ENCODE peak calls at places on chromosome 15, in nine cellular contexts. L, T, E, O, X, H, Q, P and K are unnamed samples.

GRCh38 chr15:40093224-40093842 is 15.3 kb downstream of the BMF start:
- DNase-seq in T (no peak), Q (no peak), O (no peak), L (peak), H (no peak), X (no peak), E (no peak), P (no peak), K (peak)

GRCh38 chr15:89809093-89809786 is 5.4 kb downstream of the ANPEP start:
- DNase-seq in Q (no peak), O (no peak), E (no peak), T (no peak), P (peak), L (no peak), X (no peak), H (no peak), K (no peak)

GRCh38 chr15:100726070-100726420 is 123.7 kb downstream of the ASB7 start:
- DNase-seq in O (no peak), T (no peak), Q (no peak), E (no peak), P (no peak), X (no peak), L (no peak), H (no peak), K (no peak)

GRCh38 chr15:92158426-92158825 is 235.3 kb upstream of the ST8SIA2 start:
- DNase-seq in T (no peak), L (peak), O (no peak), H (no peak), P (no peak), Q (no peak), E (no peak), X (no peak), K (no peak)

GRCh38 chr15:67812232-67812631 is 13.1 kb upstream of the SKOR1 start:
- DNase-seq in Q (no peak), L (peak), O (no peak), P (no peak), E (no peak), X (no peak), H (no peak), T (no peak), K (no peak)

GRCh38 chr15:69595009-69595825 is 142.6 kb downstream of the RPLP1 start:
- DNase-seq in O (no peak), E (no peak), L (no peak), P (peak), H (peak), T (no peak), Q (no peak), X (no peak), K (no peak)

GRCh38 chr15:85793641-85794597 is 806 bp downstream of the KLHL25 start:
- DNase-seq in O (peak), E (no peak), T (peak), L (peak), X (peak), Q (no peak), P (peak), H (peak), K (peak)

GRCh38 chr15:65653341-65653740 is 31.6 kb downstream of the SLC24A1 start:
- DNase-seq in L (no peak), H (no peak), P (peak), T (no peak), Q (no peak), O (no peak), E (no peak), X (no peak), K (peak)

GRCh38 chr15:92197761-92198160 is 195.9 kb upstream of the ST8SIA2 start:
- DNase-seq in L (no peak), T (no peak), X (no peak), O (no peak), E (no peak), H (no peak), Q (no peak), P (no peak), K (no peak)

GRCh38 chr15:63948971-63949370 is 97.3 kb downstream of the DAPK2 start:
- DNase-seq in E (no peak), H (no peak), Q (no peak), O (no peak), L (no peak), P (no peak), T (no peak), X (no peak), K (peak)

GRCh38 chr15:53072077-53072476 is 281.9 kb upstream of the ONECUT1 start:
- DNase-seq in P (peak), O (no peak), L (peak), Q (peak), H (peak), T (peak), E (no peak), X (peak), K (peak)

GRCh38 chr15:68888419-68888818 is 41.9 kb upstream of the SPESP1 start:
- DNase-seq in O (no peak), H (no peak), L (peak), X (no peak), T (peak), Q (no peak), E (no peak), P (no peak), K (no peak)

DNA sequence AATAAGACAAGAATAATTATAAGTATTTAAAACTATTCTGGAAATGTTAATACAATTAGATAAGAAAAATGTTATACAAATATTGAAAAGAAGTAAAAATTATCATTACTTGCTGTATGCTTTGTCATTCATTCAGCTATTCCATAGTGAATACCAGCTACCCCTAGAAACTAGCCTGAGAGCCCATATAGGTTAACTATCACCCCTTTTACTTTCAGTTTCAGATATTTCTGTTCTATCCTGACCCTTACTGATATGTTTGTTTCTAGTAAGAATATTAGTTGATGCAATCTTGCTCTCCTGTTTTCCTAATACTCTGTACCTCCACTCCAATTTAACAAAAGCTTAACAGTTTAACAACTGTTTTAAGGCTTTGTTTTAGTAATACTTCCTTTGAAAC is 31.6 kb downstream of the FAM227B start:
- DNase-seq in H (no peak), Q (no peak), X (no peak), E (no peak), L (no peak), O (no peak), P (peak), T (no peak), K (no peak)
- H3K4me3 ChIP-seq in H (no peak), Q (no peak), X (no peak), E (no peak), L (no peak), O (no peak), P (no peak), T (no peak), K (no peak)

GRCh38 chr15:80173022-80173759 is 20.4 kb downstream of the FAH start:
- DNase-seq in P (peak), O (peak), X (peak), T (peak), E (no peak), L (peak), Q (no peak), H (peak), K (peak)
- TF ChIP-seq CTCF in P (peak), O (peak), X (peak), T (peak), E (peak), L (peak), Q (peak), H (peak), K (peak)

GRCh38 chr15:28891588-28891987 is 5.8 kb downstream of the APBA2 start:
- DNase-seq in T (no peak), P (no peak), L (no peak), H (no peak), Q (no peak), X (no peak), E (no peak), O (no peak), K (no peak)
- H3K4me3 ChIP-seq in T (no peak), P (no peak), L (no peak), H (no peak), Q (no peak), X (no peak), E (no peak), O (no peak), K (no peak)

GRCh38 chr15:59105839-59106238 is 893 bp downstream of the CCNB2 start:
- DNase-seq in H (no peak), P (no peak), T (no peak), L (peak), E (no peak), Q (no peak), X (no peak), O (no peak), K (no peak)
- TF ChIP-seq CTCF in H (no peak), P (peak), T (peak), L (peak), E (peak), Q (peak), X (no peak), O (no peak), K (peak)

GRCh38 chr15:77747175-77748077 is 114.7 kb upstream of the LINGO1 start:
- DNase-seq in X (no peak), T (peak), Q (no peak), P (no peak), L (no peak), E (no peak), H (no peak), O (no peak), K (no peak)
- H3K4me3 ChIP-seq in X (no peak), T (peak), Q (no peak), P (no peak), L (no peak), E (no peak), H (no peak), O (no peak), K (no peak)

DNA sequence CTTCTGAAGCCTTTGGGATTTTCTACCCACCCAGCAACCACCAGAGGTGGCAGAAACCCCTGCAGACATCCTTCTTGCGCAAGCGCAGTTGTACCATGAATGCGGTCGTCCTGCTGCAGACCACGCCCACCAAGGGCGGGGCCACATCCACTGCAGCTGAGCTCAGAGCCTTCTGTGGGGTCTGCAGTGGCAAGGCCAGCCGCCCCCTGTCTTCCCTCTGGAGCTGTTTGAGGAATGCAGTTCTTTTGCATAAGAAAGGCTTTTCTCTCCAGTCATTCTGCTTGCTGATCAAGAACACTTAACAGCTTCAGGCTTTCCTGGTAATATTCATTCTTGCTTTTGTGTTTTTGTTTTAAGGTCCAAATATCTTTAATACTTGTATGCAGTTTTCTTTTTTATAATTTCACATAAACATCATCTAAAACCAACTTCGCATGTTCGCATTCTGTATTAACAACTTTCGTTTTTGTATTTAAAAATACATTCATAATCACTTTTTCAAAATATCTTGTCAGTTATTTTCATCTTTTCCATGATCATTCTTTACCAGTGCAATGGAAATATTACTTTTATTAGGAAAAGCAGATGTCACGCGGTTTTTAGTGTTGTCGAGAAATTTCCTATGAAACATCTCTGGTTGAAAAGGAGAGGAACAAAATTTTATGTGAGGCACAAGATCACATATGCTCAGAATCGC is 98.2 kb upstream of the SNRPN start:
- DNase-seq in H (peak), P (no peak), Q (peak), T (peak), X (no peak), E (peak), O (no peak), L (peak), K (no peak)
- TF ChIP-seq CTCF in H (no peak), P (no peak), Q (peak), T (no peak), X (no peak), E (peak), O (no peak), L (no peak), K (no peak)

DNA sequence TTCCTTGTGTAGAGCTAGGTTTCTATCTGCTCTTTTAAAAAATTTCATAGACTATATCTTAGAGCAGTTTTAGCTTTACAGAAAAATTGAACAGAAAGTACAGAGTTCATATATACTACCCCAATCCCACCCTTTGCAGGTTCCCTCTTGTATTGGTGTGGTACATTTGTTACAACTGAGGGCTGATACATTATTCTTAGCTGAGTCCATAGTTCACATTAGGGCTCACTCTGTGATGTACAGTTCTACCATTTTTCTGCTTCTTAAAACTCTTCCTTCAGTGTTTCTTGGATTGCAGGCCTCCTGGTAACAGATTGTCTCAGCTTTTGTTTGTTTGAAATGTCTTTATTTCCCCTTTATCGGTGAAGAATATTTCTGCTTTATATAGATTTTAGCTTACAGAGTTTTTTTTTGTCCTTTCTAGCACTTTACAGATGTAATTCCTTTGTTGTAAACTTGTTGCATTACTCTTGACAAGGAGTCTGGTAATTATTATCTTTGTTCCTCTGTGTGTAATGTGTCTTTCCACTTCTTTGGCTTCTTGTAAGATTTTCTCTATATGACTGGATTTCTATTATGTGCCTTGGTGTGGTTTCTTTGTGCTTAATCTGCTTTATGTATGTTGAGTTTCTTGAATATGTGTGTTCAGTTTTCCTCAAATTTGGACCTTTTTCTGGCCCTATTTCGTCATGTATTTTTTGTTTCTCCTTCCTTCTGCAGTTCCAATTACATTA is 25.3 kb downstream of the MEF2A start:
- DNase-seq in O (no peak), H (no peak), X (no peak), P (no peak), L (no peak), E (no peak), T (no peak), Q (no peak), K (no peak)
- H3K4me3 ChIP-seq in O (no peak), H (no peak), X (no peak), P (no peak), L (no peak), E (no peak), T (no peak), Q (no peak), K (no peak)

GRCh38 chr15:94230886-94231727 is at the start of gene MCTP2:
- DNase-seq in T (peak), Q (peak), X (peak), L (peak), O (peak), E (peak), H (peak), P (peak), K (peak)
- TF ChIP-seq CTCF in T (peak), Q (peak), X (no peak), L (peak), O (no peak), E (peak), H (peak), P (no peak), K (no peak)

GRCh38 chr15:55282284-55282833 is 7.3 kb downstream of the RAB27A start:
- DNase-seq in L (no peak), T (no peak), X (no peak), P (peak), H (no peak), O (no peak), Q (no peak), E (no peak), K (peak)
- H3K4me3 ChIP-seq in L (no peak), T (no peak), X (no peak), P (peak), H (no peak), O (no peak), Q (no peak), E (no peak), K (no peak)